ENCODE peak calls at places on chromosomes 16 and 17, in ten cellular contexts. F, V, Q, R, M, Y, C, T, H and N are unnamed samples. For H3K27me3, the result is how much of the 10 kb centered on the place peaks cover.

GRCh38 chr17:57585341-57586098 is 159.6 kb downstream of the CCDC182 start:
- DNase-seq in F (no peak), V (no peak), Q (no peak), R (no peak), M (no peak), Y (no peak), C (no peak), T (no peak), H (no peak), N (no peak)

GRCh38 chr17:4143563-4144410 is 790 bp downstream of the CYB5D2 start:
- DNase-seq in F (peak), V (peak), Q (peak), R (peak), M (peak), Y (no peak), C (peak), T (peak), H (peak), N (peak)

GRCh38 chr17:48037924-48038323 is 327 bp upstream of the COPZ2 start:
- DNase-seq in F (no peak), V (no peak), Q (no peak), R (no peak), M (no peak), Y (no peak), C (no peak), T (no peak), H (no peak), N (no peak)

GRCh38 chr17:63535640-63536039 is 12.5 kb downstream of the KCNH6 start:
- DNase-seq in F (no peak), V (no peak), Q (no peak), R (no peak), M (no peak), Y (no peak), C (no peak), T (no peak), H (no peak), N (no peak)

GRCh38 chr16:12964466-12964865 is 63.1 kb downstream of the SHISA9 start:
- DNase-seq in F (no peak), V (no peak), Q (no peak), R (no peak), M (no peak), Y (no peak), C (no peak), T (no peak), H (no peak), N (no peak)

GRCh38 chr17:65855245-65855644 is 293.8 kb upstream of the AXIN2 start:
- DNase-seq in F (peak), V (no peak), Q (no peak), R (no peak), M (no peak), Y (peak), C (no peak), T (no peak), H (no peak), N (no peak)

GRCh38 chr16:3646348-3646920 is 8.1 kb upstream of the DNASE1 start:
- DNase-seq in F (peak), V (no peak), Q (no peak), R (peak), M (no peak), Y (no peak), C (no peak), T (no peak), H (peak), N (peak)

GRCh38 chr17:27354491-27355081 is 60.7 kb downstream of the WSB1 start:
- DNase-seq in F (no peak), V (no peak), Q (no peak), R (no peak), M (no peak), Y (no peak), C (no peak), T (no peak), H (no peak), N (peak)

GRCh38 chr16:6335072-6335471 is 997.6 kb upstream of the RBFOX1 start:
- DNase-seq in F (no peak), V (no peak), Q (no peak), R (no peak), M (no peak), Y (no peak), C (no peak), T (no peak), H (no peak), N (no peak)

GRCh38 chr17:75250009-75250471 is 11.4 kb downstream of the GGA3 start:
- DNase-seq in F (peak), V (no peak), Q (no peak), R (peak), M (peak), Y (no peak), C (no peak), T (no peak), H (no peak), N (no peak)

GRCh38 chr17:16406742-16407674 is 8.4 kb upstream of the TRPV2 start:
- DNase-seq in F (no peak), V (peak), Q (no peak), R (peak), M (peak), Y (no peak), C (peak), T (no peak), H (no peak), N (peak)

GRCh38 chr16:14007460-14007859 is 63.7 kb upstream of the MRTFB start:
- DNase-seq in F (peak), V (no peak), Q (peak), R (no peak), M (no peak), Y (no peak), C (no peak), T (no peak), H (no peak), N (no peak)

GRCh38 chr16:17556276-17557052 is 85.7 kb upstream of the XYLT1 start:
- DNase-seq in F (peak), V (no peak), Q (no peak), R (no peak), M (no peak), Y (no peak), C (no peak), T (no peak), H (no peak), N (peak)

GRCh38 chr17:78341559-78342437 is 18.1 kb downstream of the SOCS3 start:
- DNase-seq in F (peak), V (peak), Q (no peak), R (peak), M (peak), Y (no peak), C (peak), T (no peak), H (peak), N (no peak)

GRCh38 chr16:84005391-84005790 is 37.2 kb downstream of the SLC38A8 start:
- DNase-seq in F (no peak), V (no peak), Q (no peak), R (no peak), M (no peak), Y (no peak), C (no peak), T (no peak), H (no peak), N (no peak)

GRCh38 chr16:19468300-19468699 is 50.6 kb downstream of the TMC5 start:
- DNase-seq in F (no peak), V (no peak), Q (no peak), R (no peak), M (no peak), Y (no peak), C (no peak), T (no peak), H (no peak), N (no peak)

GRCh38 chr16:84312783-84313382 is 18.2 kb downstream of the WFDC1 start:
- DNase-seq in F (no peak), V (no peak), Q (no peak), R (peak), M (no peak), Y (no peak), C (no peak), T (no peak), H (no peak), N (peak)

GRCh38 chr16:64309398-64310110 is 812.3 kb downstream of the CDH11 start:
- DNase-seq in F (no peak), V (no peak), Q (no peak), R (no peak), M (no peak), Y (no peak), C (no peak), T (no peak), H (no peak), N (no peak)

GRCh38 chr16:397736-398332 is 835 bp downstream of the NME4 start:
- DNase-seq in F (peak), V (peak), Q (no peak), R (peak), M (peak), Y (no peak), C (peak), T (peak), H (peak), N (no peak)

GRCh38 chr16:83338941-83339340 is 468.8 kb upstream of the HSBP1 start:
- DNase-seq in F (peak), V (no peak), Q (no peak), R (no peak), M (no peak), Y (no peak), C (no peak), T (no peak), H (no peak), N (no peak)

GRCh38 chr16:14373406-14373805 is 256.7 kb downstream of the PARN start:
- DNase-seq in F (no peak), V (no peak), Q (no peak), R (no peak), M (no peak), Y (no peak), C (no peak), T (no peak), H (no peak), N (no peak)

GRCh38 chr17:16463341-16464000 is 28.5 kb downstream of the LRRC75A start:
- DNase-seq in F (peak), V (peak), Q (peak), R (peak), M (peak), Y (no peak), C (no peak), T (no peak), H (peak), N (no peak)

GRCh38 chr16:12271006-12271405 is 294.5 kb downstream of the SNX29 start:
- DNase-seq in F (peak), V (no peak), Q (no peak), R (no peak), M (no peak), Y (no peak), C (no peak), T (no peak), H (peak), N (peak)

GRCh38 chr17:28327031-28327607 is 8.1 kb downstream of the TMEM97 start:
- DNase-seq in F (peak), V (no peak), Q (no peak), R (no peak), M (no peak), Y (no peak), C (no peak), T (no peak), H (peak), N (no peak)

GRCh38 chr16:57795431-57795878 is 6.8 kb downstream of the KIFC3 start:
- DNase-seq in F (peak), V (peak), Q (no peak), R (peak), M (peak), Y (no peak), C (no peak), T (no peak), H (peak), N (peak)

GRCh38 chr17:3964203-3965122 is at the start of gene ATP2A3:
- DNase-seq in F (no peak), V (peak), Q (no peak), R (peak), M (no peak), Y (no peak), C (no peak), T (no peak), H (peak), N (peak)

GRCh38 chr17:17784599-17785264 is 52.1 kb downstream of the SREBF1 start:
- DNase-seq in F (no peak), V (no peak), Q (no peak), R (no peak), M (peak), Y (no peak), C (no peak), T (no peak), H (no peak), N (no peak)
- TF ChIP-seq CTCF in F (peak), V (no peak), Q (peak), R (no peak), M (peak), Y (no peak), C (no peak), T (no peak), H (no peak), N (no peak)

GRCh38 chr17:55259684-55260111 is 5.1 kb upstream of the HLF start:
- DNase-seq in F (no peak), V (no peak), Q (no peak), R (no peak), M (no peak), Y (no peak), C (no peak), T (no peak), H (no peak), N (no peak)

GRCh38 chr17:55258578-55259135 is 6.1 kb upstream of the HLF start:
- DNase-seq in F (no peak), V (no peak), Q (no peak), R (no peak), M (no peak), Y (no peak), C (no peak), T (no peak), H (no peak), N (no peak)

GRCh38 chr17:55263565-55264272 is 1.0 kb upstream of the HLF start:
- DNase-seq in F (no peak), V (no peak), Q (no peak), R (no peak), M (no peak), Y (no peak), C (no peak), T (no peak), H (no peak), N (peak)

GRCh38 chr17:55264273-55264639 is 504 bp upstream of the HLF start:
- DNase-seq in F (no peak), V (no peak), Q (no peak), R (no peak), M (no peak), Y (no peak), C (no peak), T (no peak), H (peak), N (peak)

GRCh38 chr17:55261311-55261710 is 3.4 kb upstream of the HLF start:
- DNase-seq in F (no peak), V (no peak), Q (no peak), R (no peak), M (no peak), Y (no peak), C (no peak), T (no peak), H (no peak), N (no peak)
- H3K27me3 ChIP-seq in F (under half), V (half or more), Q (under half), R (half or more), M (under half), Y (under half), C (under half), T (under half), H (under half), N (under half)

DNA sequence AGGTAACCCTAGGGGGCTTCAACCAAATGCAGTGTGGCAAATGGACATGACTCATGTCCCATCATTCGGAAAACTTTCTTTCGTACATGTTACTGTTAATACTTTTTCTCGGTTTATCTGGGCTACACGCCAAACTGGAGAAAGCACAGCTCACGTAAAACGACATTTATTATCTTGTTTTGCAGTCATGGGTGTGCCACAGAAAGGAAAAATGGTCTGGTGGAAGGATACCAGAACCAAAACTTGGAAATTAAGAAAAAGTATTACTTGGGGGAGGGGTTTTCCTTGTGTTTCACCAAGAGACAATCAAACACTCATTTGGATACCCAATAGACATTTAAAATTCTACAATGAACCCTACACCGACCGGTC is 23.6 kb downstream of the ALOX15B start:
- DNase-seq in F (peak), V (no peak), Q (no peak), R (no peak), M (no peak), Y (no peak), C (no peak), T (no peak), H (no peak), N (no peak)
- H3K4me3 ChIP-seq in F (no peak), V (peak), Q (no peak), R (peak), M (no peak), Y (peak), C (no peak), T (peak), H (no peak), N (no peak)

GRCh38 chr17:37212184-37212583 is 163.6 kb upstream of the C17orf78 start:
- DNase-seq in F (no peak), V (no peak), Q (no peak), R (no peak), M (no peak), Y (no peak), C (no peak), T (no peak), H (no peak), N (no peak)
- TF ChIP-seq CTCF in F (peak), V (no peak), Q (peak), R (no peak), M (no peak), Y (no peak), C (no peak), T (no peak), H (no peak), N (no peak)

GRCh38 chr16:88938933-88939813 is 37.8 kb downstream of the CBFA2T3 start:
- DNase-seq in F (no peak), V (peak), Q (no peak), R (no peak), M (peak), Y (no peak), C (no peak), T (no peak), H (no peak), N (no peak)

GRCh38 chr16:88936913-88937666 is 39.9 kb downstream of the CBFA2T3 start:
- DNase-seq in F (no peak), V (peak), Q (no peak), R (no peak), M (peak), Y (no peak), C (no peak), T (no peak), H (no peak), N (no peak)

GRCh38 chr16:88934066-88934667 is 42.8 kb downstream of the CBFA2T3 start:
- DNase-seq in F (no peak), V (peak), Q (no peak), R (no peak), M (no peak), Y (no peak), C (no peak), T (no peak), H (no peak), N (no peak)

GRCh38 chr16:88938119-88938932 is 38.7 kb downstream of the CBFA2T3 start:
- DNase-seq in F (no peak), V (peak), Q (no peak), R (no peak), M (peak), Y (no peak), C (no peak), T (no peak), H (no peak), N (peak)

GRCh38 chr16:88936008-88936912 is 40.7 kb downstream of the CBFA2T3 start:
- DNase-seq in F (no peak), V (peak), Q (no peak), R (peak), M (no peak), Y (no peak), C (no peak), T (peak), H (no peak), N (peak)
- H3K27me3 ChIP-seq in F (half or more), V (under half), Q (under half), R (under half), M (under half), Y (half or more), C (under half), T (under half), H (under half), N (under half)

DNA sequence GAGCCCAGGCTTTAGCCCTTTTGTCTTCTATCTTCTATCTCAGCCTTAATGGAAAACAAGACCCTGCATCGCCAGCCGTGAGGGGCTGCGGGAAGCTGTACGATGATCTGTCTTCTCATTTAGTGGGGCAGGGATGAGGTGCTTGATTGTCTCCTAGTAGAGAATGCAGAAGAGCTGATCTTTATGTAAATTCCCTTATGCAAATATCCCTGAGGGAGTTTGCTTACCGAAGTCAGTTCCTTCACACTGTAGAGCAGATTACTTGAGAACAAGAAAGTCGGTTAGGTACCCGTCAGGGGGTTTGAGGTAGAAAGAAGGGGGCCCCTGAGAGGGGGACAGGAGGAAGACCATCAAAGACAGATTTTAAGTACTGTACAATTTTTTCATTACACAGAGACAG is 66.2 kb downstream of the IRF8 start:
- DNase-seq in F (no peak), V (no peak), Q (no peak), R (no peak), M (no peak), Y (no peak), C (no peak), T (no peak), H (no peak), N (no peak)
- H3K4me3 ChIP-seq in F (no peak), V (no peak), Q (no peak), R (no peak), M (no peak), Y (no peak), C (no peak), T (no peak), H (no peak), N (no peak)

GRCh38 chr17:72119963-72120877 is 600 bp upstream of the SOX9 start:
- DNase-seq in F (peak), V (peak), Q (no peak), R (peak), M (peak), Y (no peak), C (no peak), T (peak), H (peak), N (peak)

GRCh38 chr17:72120878-72121163 is at the start of gene SOX9:
- DNase-seq in F (peak), V (peak), Q (peak), R (peak), M (peak), Y (peak), C (no peak), T (peak), H (peak), N (peak)

GRCh38 chr17:72122002-72122310 is 1.1 kb downstream of the SOX9 start:
- DNase-seq in F (peak), V (no peak), Q (no peak), R (no peak), M (no peak), Y (no peak), C (no peak), T (no peak), H (no peak), N (no peak)

GRCh38 chr17:72122336-72122667 is 1.5 kb downstream of the SOX9 start:
- DNase-seq in F (no peak), V (no peak), Q (no peak), R (no peak), M (no peak), Y (no peak), C (no peak), T (no peak), H (no peak), N (no peak)

DNA sequence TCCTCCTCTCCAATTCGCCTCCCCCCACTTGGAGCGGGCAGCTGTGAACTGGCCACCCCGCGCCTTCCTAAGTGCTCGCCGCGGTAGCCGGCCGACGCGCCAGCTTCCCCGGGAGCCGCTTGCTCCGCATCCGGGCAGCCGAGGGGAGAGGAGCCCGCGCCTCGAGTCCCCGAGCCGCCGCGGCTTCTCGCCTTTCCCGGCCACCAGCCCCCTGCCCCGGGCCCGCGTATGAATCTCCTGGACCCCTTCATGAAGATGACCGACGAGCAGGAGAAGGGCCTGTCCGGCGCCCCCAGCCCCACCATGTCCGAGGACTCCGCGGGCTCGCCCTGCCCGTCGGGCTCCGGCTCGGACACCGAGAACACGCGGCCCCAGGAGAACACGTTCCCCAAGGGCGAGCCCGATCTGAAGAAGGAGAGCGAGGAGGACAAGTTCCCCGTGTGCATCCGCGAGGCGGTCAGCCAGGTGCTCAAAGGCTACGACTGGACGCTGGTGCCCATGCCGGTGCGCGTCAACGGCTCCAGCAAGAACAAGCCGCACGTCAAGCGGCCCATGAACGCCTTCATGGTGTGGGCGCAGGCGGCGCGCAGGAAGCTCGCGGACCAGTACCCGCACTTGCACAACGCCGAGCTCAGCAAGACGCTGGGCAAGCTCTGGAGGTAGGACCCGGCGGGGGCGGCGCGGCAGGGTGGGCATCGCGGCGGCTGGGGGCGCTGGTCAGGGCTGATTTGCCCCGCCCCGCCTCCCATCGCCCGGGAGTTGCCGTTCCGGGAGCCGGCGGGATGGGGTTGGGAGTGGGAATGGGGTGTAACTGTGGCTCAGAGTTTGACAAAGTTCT is 563 bp downstream of the SOX9 start:
- DNase-seq in F (peak), V (peak), Q (no peak), R (peak), M (peak), Y (no peak), C (no peak), T (no peak), H (peak), N (peak)
- TF ChIP-seq CTCF in F (peak), V (no peak), Q (no peak), R (no peak), M (no peak), Y (peak), C (no peak), T (no peak), H (no peak), N (no peak)